ENCODE peak calls at places on chromosome 10, in six cellular contexts. C is tibial artery, M is iris pigment epithelial cell, J is heart right ventricle, V is non-pigmented ciliary epithelial cell, H is mesendoderm. U is an unnamed sample.

GRCh38 chr10:10418397-10418796 is 599.3 kb upstream of the CELF2 start:
- DNase-seq in C (no peak), M (no peak), J (no peak), V (no peak), H (no peak), U (no peak)

GRCh38 chr10:5446390-5446926 is 34.1 kb downstream of the NET1 start:
- DNase-seq in C (peak; percentile 98), M (peak; percentile 87), J (peak; percentile 88), V (peak; percentile 50), H (peak; percentile 97), U (peak; percentile 95)

GRCh38 chr10:119541459-119542356 is 811 bp downstream of the RGS10 start:
- DNase-seq in C (no peak), M (no peak), J (peak; percentile 43), V (no peak), H (no peak), U (peak; percentile 73)

GRCh38 chr10:120480065-120480600 is 23.1 kb downstream of the PLPP4 start:
- DNase-seq in C (no peak), M (peak; percentile 28), J (no peak), V (no peak), H (peak; percentile 41), U (no peak)

GRCh38 chr10:34994565-34995142 is 95.5 kb downstream of the CUL2 start:
- DNase-seq in C (no peak), M (peak; percentile 76), J (no peak), V (peak; percentile 57), H (peak; percentile 100), U (no peak)

GRCh38 chr10:88986549-88987242 is 3.9 kb upstream of the FAS start:
- DNase-seq in C (no peak), M (no peak), J (no peak), V (no peak), H (peak; percentile 29), U (no peak)

GRCh38 chr10:71761541-71762113 is 11.7 kb downstream of the VSIR start:
- DNase-seq in C (no peak), M (no peak), J (no peak), V (no peak), H (no peak), U (no peak)

GRCh38 chr10:13720699-13721098 is 133.9 kb downstream of the PRPF18 start:
- DNase-seq in C (no peak), M (no peak), J (no peak), V (no peak), H (no peak), U (no peak)

GRCh38 chr10:108469940-108470339 is 1305.4 kb upstream of the SORCS1 start:
- DNase-seq in C (no peak), M (no peak), J (no peak), V (no peak), H (no peak), U (no peak)

GRCh38 chr10:99536400-99537254 is 3.9 kb downstream of the NKX2-3 start:
- DNase-seq in C (no peak), M (no peak), J (no peak), V (no peak), H (peak; percentile 68), U (no peak)

GRCh38 chr10:110429301-110429700 is 68.4 kb upstream of the DUSP5 start:
- DNase-seq in C (no peak), M (peak; percentile 38), J (no peak), V (no peak), H (no peak), U (no peak)

GRCh38 chr10:124249812-124250432 is 156.5 kb upstream of the CHST15 start:
- DNase-seq in C (no peak), M (no peak), J (no peak), V (no peak), H (peak; percentile 42), U (no peak)

GRCh38 chr10:91597397-91597881 is 35.4 kb downstream of the PPP1R3C start:
- DNase-seq in C (no peak), M (no peak), J (no peak), V (no peak), H (no peak), U (no peak)

GRCh38 chr10:93080350-93081046 is 6.8 kb downstream of the CYP26A1 start:
- DNase-seq in C (no peak), M (peak; percentile 56), J (peak; percentile 27), V (no peak), H (peak; percentile 62), U (peak; percentile 76)

GRCh38 chr10:90871279-90871760 is 454 bp upstream of the RPP30 start:
- DNase-seq in C (no peak), M (peak; percentile 86), J (no peak), V (peak; percentile 53), H (peak; percentile 97), U (no peak)

GRCh38 chr10:74036474-74036873 is 38.6 kb downstream of the VCL start:
- DNase-seq in C (no peak), M (no peak), J (no peak), V (no peak), H (no peak), U (no peak)

GRCh38 chr10:127368937-127369336 is 172.5 kb upstream of the INSYN2A start:
- DNase-seq in C (no peak), M (no peak), J (no peak), V (no peak), H (no peak), U (no peak)

GRCh38 chr10:17233534-17233933 is 5.5 kb downstream of the VIM start:
- DNase-seq in C (peak; percentile 87), M (no peak), J (no peak), V (no peak), H (no peak), U (no peak)

GRCh38 chr10:110399163-110400094 is 94.7 kb upstream of the SMNDC1 start:
- DNase-seq in C (no peak), M (peak; percentile 100), J (no peak), V (peak; percentile 95), H (no peak), U (no peak)

GRCh38 chr10:118840071-118840775 is 85.5 kb upstream of the CACUL1 start:
- DNase-seq in C (no peak), M (peak; percentile 31), J (no peak), V (no peak), H (peak; percentile 38), U (no peak)

GRCh38 chr10:110423650-110424049 is 74.1 kb upstream of the DUSP5 start:
- DNase-seq in C (no peak), M (no peak), J (no peak), V (no peak), H (no peak), U (no peak)

GRCh38 chr10:8416755-8417154 is 362.3 kb downstream of the GATA3 start:
- DNase-seq in C (no peak), M (no peak), J (no peak), V (no peak), H (no peak), U (no peak)

GRCh38 chr10:93615576-93615975 is 3.2 kb downstream of the PDE6C start:
- DNase-seq in C (no peak), M (no peak), J (no peak), V (no peak), H (no peak), U (no peak)

GRCh38 chr10:1663226-1663625 is 74.1 kb downstream of the ADARB2 start:
- DNase-seq in C (peak; percentile 15), M (no peak), J (no peak), V (no peak), H (no peak), U (no peak)

GRCh38 chr10:78560393-78560688 is 508.4 kb upstream of the ZMIZ1 start:
- DNase-seq in C (no peak), M (no peak), J (no peak), V (no peak), H (no peak), U (no peak)

GRCh38 chr10:121516071-121516470 is 82.2 kb downstream of the FGFR2 start:
- DNase-seq in C (no peak), M (no peak), J (no peak), V (no peak), H (no peak), U (no peak)

GRCh38 chr10:122993797-122994336 is 13.7 kb downstream of the PSTK start:
- DNase-seq in C (no peak), M (no peak), J (no peak), V (no peak), H (no peak), U (no peak)

U was measured in sciatic nerve.